ENCODE peak calls at places on chromosomes 1 and 21, in four cellular contexts. T is ovary, X is GM23338, Q is heart right ventricle. V is an unnamed sample. For H3K4me1, the result is how much of the 10 kb centered on the place peaks cover.

GRCh38 chr1:19384113-19384512 is 72.0 kb downstream of the SLC66A1 start:
- DNase-seq in T (peak), X (no peak), Q (no peak), V (peak)

GRCh38 chr1:181105134-181106021 is 16.9 kb downstream of the IER5 start:
- DNase-seq in T (peak), X (peak), Q (peak), V (peak)

GRCh38 chr1:119220980-119221379 is 80.5 kb upstream of the WARS2 start:
- DNase-seq in T (no peak), X (no peak), Q (no peak), V (no peak)

GRCh38 chr1:53330819-53331218 is 2.9 kb upstream of the LRP8 start:
- DNase-seq in T (peak), X (no peak), Q (no peak), V (no peak)

GRCh38 chr1:227225715-227226346 is 92.5 kb downstream of the CDC42BPA start:
- DNase-seq in T (no peak), X (no peak), Q (no peak), V (no peak)

GRCh38 chr1:90176530-90176929 is 181.6 kb downstream of the ZNF326 start:
- DNase-seq in T (no peak), X (peak), Q (no peak), V (no peak)

GRCh38 chr1:198491028-198491427 is 49.5 kb downstream of the ATP6V1G3 start:
- DNase-seq in T (no peak), X (peak), Q (no peak), V (no peak)

GRCh38 chr1:219465247-219466093 is 147.4 kb downstream of the ZC3H11B start:
- DNase-seq in T (no peak), X (no peak), Q (no peak), V (no peak)

GRCh38 chr1:229452956-229453801 is 19.3 kb upstream of the ACTA1 start:
- DNase-seq in T (no peak), X (peak), Q (no peak), V (no peak)

GRCh38 chr1:156458181-156458503 is 42.4 kb downstream of the MEF2D start:
- DNase-seq in T (no peak), X (no peak), Q (no peak), V (no peak)

GRCh38 chr21:45332981-45333582 is 45.4 kb upstream of the POFUT2 start:
- DNase-seq in T (peak), X (no peak), Q (no peak), V (no peak)

GRCh38 chr1:92728687-92729086 is 56.2 kb downstream of the EVI5 start:
- DNase-seq in T (no peak), X (no peak), Q (no peak), V (no peak)

GRCh38 chr1:56034847-56035483 is 544.4 kb downstream of the PLPP3 start:
- DNase-seq in T (no peak), X (no peak), Q (no peak), V (no peak)

GRCh38 chr1:17422461-17422860 is 17.0 kb downstream of the RCC2 start:
- DNase-seq in T (no peak), X (no peak), Q (no peak), V (no peak)

GRCh38 chr1:212110617-212111016 is 75.1 kb downstream of the DTL start:
- DNase-seq in T (no peak), X (no peak), Q (no peak), V (no peak)

GRCh38 chr21:44466351-44466954 is 11.1 kb downstream of the LRRC3 start:
- DNase-seq in T (no peak), X (no peak), Q (no peak), V (no peak)

GRCh38 chr1:103146143-103146542 is 37.8 kb upstream of the COL11A1 start:
- DNase-seq in T (no peak), X (no peak), Q (no peak), V (no peak)

DNA sequence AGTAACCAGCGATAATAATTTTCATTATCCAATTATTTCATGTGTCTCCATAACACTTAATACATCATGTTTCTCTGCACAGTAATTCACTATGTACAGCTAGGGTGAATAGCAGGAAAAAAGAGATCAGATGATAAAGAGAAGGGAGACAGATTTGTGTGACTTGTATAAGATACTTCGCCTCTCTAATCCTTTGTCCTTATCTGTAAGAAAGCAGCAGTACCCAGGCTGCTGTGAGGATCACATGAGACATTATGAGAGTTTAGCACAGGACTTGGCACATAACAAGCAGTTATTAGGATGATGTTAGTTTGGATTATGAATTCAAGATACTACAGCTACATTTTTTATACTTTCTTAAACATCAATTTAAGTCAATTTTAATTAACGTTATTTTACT is 6.3 kb downstream of the ERG start:
- DNase-seq in T (no peak), X (no peak), Q (no peak), V (no peak)
- H3K4me1 ChIP-seq in T (under half), X (under half), Q (under half), V (under half)

DNA sequence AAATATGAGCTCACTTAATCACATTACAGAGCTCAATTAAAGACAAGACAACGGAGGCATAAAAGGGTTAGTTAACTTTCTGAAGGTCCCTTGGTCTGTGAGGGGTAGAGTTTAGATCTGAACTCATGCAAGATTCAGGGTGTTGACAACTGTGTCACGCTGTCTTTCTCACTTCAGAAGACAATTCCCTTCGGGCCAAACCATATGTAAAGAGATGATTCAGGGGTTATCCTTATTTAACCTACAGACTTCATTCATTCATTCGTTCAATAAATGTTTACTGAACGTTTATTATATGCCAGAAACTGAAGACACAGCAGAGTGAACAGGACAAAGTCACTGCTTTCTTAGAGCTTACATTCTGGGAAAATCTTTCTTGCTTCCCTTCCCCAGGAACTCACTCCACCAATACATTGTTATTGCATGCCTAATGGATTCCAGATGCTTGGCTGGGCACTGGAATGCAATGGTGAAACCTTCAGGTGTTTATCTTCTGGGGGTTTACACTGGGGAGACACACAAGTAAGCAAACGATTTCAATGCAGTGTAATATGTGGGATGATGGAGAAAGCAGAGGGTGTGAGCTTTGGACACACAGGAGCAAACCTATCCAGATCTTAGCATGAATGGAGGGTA is 6.4 kb downstream of the XCL1 start:
- DNase-seq in T (no peak), X (no peak), Q (no peak), V (no peak)
- H3K27ac ChIP-seq in T (no peak), X (no peak), Q (no peak), V (no peak)

GRCh38 chr1:48223372-48224081 is 1.0 kb downstream of the SLC5A9 start:
- DNase-seq in T (no peak), X (no peak), Q (no peak), V (no peak)

GRCh38 chr1:48227165-48228013 is 4.9 kb downstream of the SLC5A9 start:
- DNase-seq in T (no peak), X (no peak), Q (no peak), V (no peak)

GRCh38 chr1:48228156-48228555 is 5.6 kb downstream of the SLC5A9 start:
- DNase-seq in T (no peak), X (peak), Q (no peak), V (no peak)

GRCh38 chr1:48222501-48223242 is at the start of gene SLC5A9:
- DNase-seq in T (no peak), X (no peak), Q (no peak), V (no peak)

DNA sequence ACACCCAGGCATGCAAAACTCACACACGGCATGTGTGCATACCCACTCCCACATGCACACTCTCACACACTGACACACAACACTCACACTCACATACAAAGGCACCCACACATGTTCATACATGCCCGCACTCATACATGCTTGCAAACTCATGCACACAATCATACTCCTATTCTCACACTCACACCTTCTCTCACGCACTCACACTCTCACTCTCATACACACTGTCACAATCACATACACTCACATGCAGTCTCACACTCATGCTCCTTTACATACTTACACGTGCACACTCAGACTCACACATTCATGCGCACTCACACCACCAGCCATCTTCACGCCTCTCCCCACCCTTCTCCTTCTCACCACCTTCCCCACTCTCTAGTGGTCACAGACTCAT is 3.1 kb downstream of the SLC5A9 start:
- DNase-seq in T (no peak), X (no peak), Q (no peak), V (no peak)
- H3K4me1 ChIP-seq in T (under half), X (under half), Q (under half), V (under half)

DNA sequence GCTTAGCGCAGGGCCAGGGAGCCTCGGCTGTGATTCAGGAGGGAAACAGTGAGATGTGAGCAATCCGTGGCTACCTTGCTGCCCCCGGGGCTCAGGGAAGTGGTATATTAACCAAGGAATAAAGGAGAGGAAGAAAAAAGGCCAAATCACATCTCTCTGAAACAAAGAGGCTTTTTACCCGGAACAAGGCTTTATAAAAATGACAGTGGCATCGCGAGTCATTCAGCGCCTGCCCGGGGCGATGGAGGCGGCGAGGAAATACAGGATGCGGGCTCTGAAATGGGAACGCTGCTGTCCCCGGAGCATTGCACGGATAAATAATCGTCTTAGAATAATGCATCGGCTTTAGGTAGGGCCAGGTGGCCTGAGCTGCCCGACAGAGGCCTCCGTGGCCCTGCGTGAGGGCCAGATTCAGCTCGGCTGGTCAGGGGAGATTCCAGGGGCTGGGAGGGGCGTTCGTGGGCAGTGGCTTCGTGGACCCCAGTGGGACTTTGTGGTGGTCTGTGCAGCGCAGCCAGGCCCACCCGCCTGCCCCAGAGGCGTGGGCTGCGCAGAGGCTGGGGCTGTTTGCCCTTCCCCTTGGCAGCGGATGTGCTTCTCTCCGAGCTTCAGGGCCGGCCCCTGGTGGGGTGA is 104.2 kb downstream of the PRDM16 start:
- DNase-seq in T (no peak), X (no peak), Q (no peak), V (no peak)
- H3K27ac ChIP-seq in T (no peak), X (no peak), Q (peak), V (peak)

DNA sequence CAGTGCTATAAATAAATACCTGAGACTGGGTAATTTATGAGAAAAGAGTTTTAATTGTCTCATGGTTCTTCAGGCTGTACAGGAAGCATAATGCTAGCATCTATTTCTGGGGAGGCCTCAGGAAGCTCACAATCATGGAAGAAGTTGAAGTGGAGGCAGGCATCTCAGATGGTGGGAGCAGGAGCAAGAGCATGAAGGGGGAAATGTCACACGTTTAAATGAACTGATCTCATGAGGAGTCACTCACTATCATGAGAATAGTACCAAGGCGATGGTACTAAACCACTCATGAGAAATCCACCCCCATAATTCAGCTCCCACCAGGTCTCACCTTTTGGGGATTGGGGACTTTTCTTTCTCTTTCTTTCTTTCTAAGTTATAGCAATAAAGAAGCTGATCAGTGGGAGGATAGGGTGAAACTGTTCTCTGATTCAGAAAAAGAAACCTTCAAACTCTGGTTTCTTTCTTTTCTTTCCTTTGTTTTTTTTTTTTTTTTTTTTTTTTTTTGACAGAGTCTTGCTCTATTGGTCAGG is 17.1 kb upstream of the SPAG17 start:
- DNase-seq in T (no peak), X (no peak), Q (no peak), V (no peak)
- H3K4me1 ChIP-seq in T (under half), X (under half), Q (under half), V (under half)

GRCh38 chr1:230503741-230504140 is 77.6 kb upstream of the PGBD5 start:
- DNase-seq in T (no peak), X (no peak), Q (no peak), V (no peak)

GRCh38 chr1:230507671-230508407 is 81.7 kb upstream of the PGBD5 start:
- DNase-seq in T (no peak), X (no peak), Q (peak), V (no peak)

GRCh38 chr1:230509281-230509977 is 83.3 kb upstream of the PGBD5 start:
- DNase-seq in T (no peak), X (no peak), Q (no peak), V (no peak)
- H3K27ac ChIP-seq in T (no peak), X (no peak), Q (no peak), V (no peak)

DNA sequence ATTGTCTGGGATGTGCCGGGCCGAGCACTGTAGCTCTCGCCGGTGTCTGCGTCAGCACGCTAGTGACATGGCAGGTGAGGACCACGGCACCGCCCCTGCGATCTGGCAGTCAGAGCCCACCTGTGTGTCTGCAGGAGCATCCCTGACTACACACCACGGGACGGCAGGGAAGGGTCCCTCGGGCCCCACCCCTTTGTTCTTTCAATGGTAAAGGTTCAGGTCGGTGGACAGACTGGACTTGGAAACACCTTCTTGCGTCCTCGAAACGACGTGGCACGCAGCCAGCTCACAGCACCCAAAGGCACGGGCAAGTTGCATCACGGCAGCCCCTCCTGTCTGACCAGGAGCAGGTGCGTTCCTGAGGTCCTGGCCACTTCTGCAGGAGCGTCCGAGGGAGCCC is 3.7 kb upstream of the SAMD11 start:
- DNase-seq in T (no peak), X (no peak), Q (no peak), V (no peak)
- H3K4me1 ChIP-seq in T (under half), X (under half), Q (under half), V (under half)

DNA sequence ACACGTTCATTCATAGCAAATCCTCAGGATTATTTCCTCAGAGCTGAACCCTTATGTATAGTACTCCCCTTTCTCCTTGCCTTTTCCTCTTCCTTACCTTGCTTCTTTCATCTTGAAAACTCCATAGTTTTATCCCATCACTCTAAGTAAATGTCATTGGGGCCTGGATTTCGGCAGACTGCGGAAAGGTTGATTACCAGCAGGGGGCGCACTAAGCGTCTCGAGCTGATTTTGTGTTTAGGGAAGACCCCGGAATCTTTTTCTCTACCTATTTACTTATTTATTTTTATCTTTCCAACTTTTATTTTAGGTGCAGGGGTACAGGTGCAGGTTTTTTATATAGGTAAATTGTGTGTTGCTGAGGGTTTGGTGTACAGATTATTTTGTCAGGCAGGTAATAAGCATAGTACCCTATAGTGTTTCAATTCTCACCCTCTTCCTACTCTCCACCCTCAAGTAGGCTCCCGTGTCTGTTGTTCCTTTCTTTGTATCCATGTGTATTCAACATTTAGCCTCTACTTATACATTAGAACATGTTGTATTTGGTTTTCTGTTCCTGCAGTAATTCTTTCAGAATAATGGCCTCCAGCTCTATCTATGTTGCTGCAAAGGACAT is 11.4 kb upstream of the MTARC1 start:
- DNase-seq in T (peak), X (peak), Q (peak), V (peak)
- H3K27ac ChIP-seq in T (no peak), X (no peak), Q (no peak), V (no peak)